ENCODE peak calls at places on chromosome 3, in nine cellular contexts. One of them, this sample, is unnamed. For H3K4me1, the result is how much of the 10 kb centered on the place peaks cover.

GRCh38 chr3:24622138-24622537 is 127.5 kb upstream of the THRB start:
- DNase-seq in Peyer's patch: no peak
- DNase-seq in kidney: no peak
- DNase-seq in uterus: no peak
- DNase-seq in tibial artery: no peak
- DNase-seq in testis: no peak
- DNase-seq in esophagus squamous epithelium: no peak
- DNase-seq in gastrocnemius medialis: no peak
- DNase-seq in neural progenitor cell: no peak
- DNase-seq in this sample: no peak

GRCh38 chr3:12121466-12121865 is 37.2 kb downstream of the TIMP4 start:
- DNase-seq in Peyer's patch: no peak
- DNase-seq in kidney: no peak
- DNase-seq in uterus: no peak
- DNase-seq in tibial artery: no peak
- DNase-seq in testis: no peak
- DNase-seq in esophagus squamous epithelium: no peak
- DNase-seq in gastrocnemius medialis: no peak
- DNase-seq in neural progenitor cell: no peak
- DNase-seq in this sample: no peak

GRCh38 chr3:108527827-108528226 is 17.4 kb upstream of the MYH15 start:
- DNase-seq in Peyer's patch: no peak
- DNase-seq in kidney: no peak
- DNase-seq in uterus: no peak
- DNase-seq in tibial artery: no peak
- DNase-seq in testis: no peak
- DNase-seq in esophagus squamous epithelium: no peak
- DNase-seq in gastrocnemius medialis: no peak
- DNase-seq in neural progenitor cell: no peak
- DNase-seq in this sample: no peak

GRCh38 chr3:116077059-116077458 is 368.2 kb downstream of the LSAMP start:
- DNase-seq in Peyer's patch: no peak
- DNase-seq in kidney: no peak
- DNase-seq in uterus: no peak
- DNase-seq in tibial artery: no peak
- DNase-seq in testis: no peak
- DNase-seq in esophagus squamous epithelium: no peak
- DNase-seq in gastrocnemius medialis: no peak
- DNase-seq in neural progenitor cell: no peak
- DNase-seq in this sample: no peak

GRCh38 chr3:51057111-51057510 is 328.0 kb upstream of the MANF start:
- DNase-seq in Peyer's patch: no peak
- DNase-seq in kidney: no peak
- DNase-seq in uterus: no peak
- DNase-seq in tibial artery: no peak
- DNase-seq in testis: no peak
- DNase-seq in esophagus squamous epithelium: no peak
- DNase-seq in gastrocnemius medialis: no peak
- DNase-seq in neural progenitor cell: no peak
- DNase-seq in this sample: no peak

GRCh38 chr3:13296662-13297061 is 123.5 kb downstream of the NUP210 start:
- DNase-seq in Peyer's patch: no peak
- DNase-seq in kidney: peak
- DNase-seq in uterus: no peak
- DNase-seq in tibial artery: peak
- DNase-seq in testis: no peak
- DNase-seq in esophagus squamous epithelium: no peak
- DNase-seq in gastrocnemius medialis: no peak
- DNase-seq in neural progenitor cell: no peak
- DNase-seq in this sample: no peak

GRCh38 chr3:156808025-156808424 is 18.1 kb upstream of the LEKR1 start:
- DNase-seq in Peyer's patch: no peak
- DNase-seq in kidney: no peak
- DNase-seq in uterus: no peak
- DNase-seq in tibial artery: no peak
- DNase-seq in testis: no peak
- DNase-seq in esophagus squamous epithelium: no peak
- DNase-seq in gastrocnemius medialis: no peak
- DNase-seq in neural progenitor cell: no peak
- DNase-seq in this sample: no peak

GRCh38 chr3:53525765-53526761 is 31.7 kb downstream of the CACNA1D start:
- DNase-seq in Peyer's patch: no peak
- DNase-seq in kidney: no peak
- DNase-seq in uterus: peak
- DNase-seq in tibial artery: no peak
- DNase-seq in testis: peak
- DNase-seq in esophagus squamous epithelium: no peak
- DNase-seq in gastrocnemius medialis: no peak
- DNase-seq in neural progenitor cell: no peak
- DNase-seq in this sample: no peak

GRCh38 chr3:132161608-132162007 is 126.8 kb upstream of the CPNE4 start:
- DNase-seq in Peyer's patch: no peak
- DNase-seq in kidney: no peak
- DNase-seq in uterus: no peak
- DNase-seq in tibial artery: no peak
- DNase-seq in testis: no peak
- DNase-seq in esophagus squamous epithelium: no peak
- DNase-seq in gastrocnemius medialis: no peak
- DNase-seq in neural progenitor cell: peak
- DNase-seq in this sample: no peak

GRCh38 chr3:15754047-15754446 is 43.7 kb downstream of the ANKRD28 start:
- DNase-seq in Peyer's patch: no peak
- DNase-seq in kidney: no peak
- DNase-seq in uterus: no peak
- DNase-seq in tibial artery: no peak
- DNase-seq in testis: no peak
- DNase-seq in esophagus squamous epithelium: no peak
- DNase-seq in gastrocnemius medialis: no peak
- DNase-seq in neural progenitor cell: no peak
- DNase-seq in this sample: no peak

GRCh38 chr3:188241072-188241471 is 87.1 kb downstream of the LPP start:
- DNase-seq in Peyer's patch: no peak
- DNase-seq in kidney: peak
- DNase-seq in uterus: no peak
- DNase-seq in tibial artery: peak
- DNase-seq in testis: peak
- DNase-seq in esophagus squamous epithelium: no peak
- DNase-seq in gastrocnemius medialis: peak
- DNase-seq in neural progenitor cell: no peak
- DNase-seq in this sample: peak

GRCh38 chr3:70824078-70824477 is 511.6 kb upstream of the MDFIC2 start:
- DNase-seq in Peyer's patch: no peak
- DNase-seq in kidney: no peak
- DNase-seq in uterus: no peak
- DNase-seq in tibial artery: no peak
- DNase-seq in testis: no peak
- DNase-seq in esophagus squamous epithelium: no peak
- DNase-seq in gastrocnemius medialis: no peak
- DNase-seq in neural progenitor cell: no peak
- DNase-seq in this sample: peak

GRCh38 chr3:81643721-81644120 is 117.7 kb downstream of the GBE1 start:
- DNase-seq in Peyer's patch: no peak
- DNase-seq in kidney: no peak
- DNase-seq in uterus: no peak
- DNase-seq in tibial artery: no peak
- DNase-seq in testis: peak
- DNase-seq in esophagus squamous epithelium: no peak
- DNase-seq in gastrocnemius medialis: no peak
- DNase-seq in neural progenitor cell: peak
- DNase-seq in this sample: no peak
- TF ChIP-seq CTCF in Peyer's patch: peak
- TF ChIP-seq CTCF in kidney: peak
- TF ChIP-seq CTCF in uterus: no peak
- TF ChIP-seq CTCF in tibial artery: peak
- TF ChIP-seq CTCF in testis: no peak
- TF ChIP-seq CTCF in esophagus squamous epithelium: no peak
- TF ChIP-seq CTCF in gastrocnemius medialis: no peak
- TF ChIP-seq CTCF in neural progenitor cell: peak
- TF ChIP-seq CTCF in this sample: no peak

DNA sequence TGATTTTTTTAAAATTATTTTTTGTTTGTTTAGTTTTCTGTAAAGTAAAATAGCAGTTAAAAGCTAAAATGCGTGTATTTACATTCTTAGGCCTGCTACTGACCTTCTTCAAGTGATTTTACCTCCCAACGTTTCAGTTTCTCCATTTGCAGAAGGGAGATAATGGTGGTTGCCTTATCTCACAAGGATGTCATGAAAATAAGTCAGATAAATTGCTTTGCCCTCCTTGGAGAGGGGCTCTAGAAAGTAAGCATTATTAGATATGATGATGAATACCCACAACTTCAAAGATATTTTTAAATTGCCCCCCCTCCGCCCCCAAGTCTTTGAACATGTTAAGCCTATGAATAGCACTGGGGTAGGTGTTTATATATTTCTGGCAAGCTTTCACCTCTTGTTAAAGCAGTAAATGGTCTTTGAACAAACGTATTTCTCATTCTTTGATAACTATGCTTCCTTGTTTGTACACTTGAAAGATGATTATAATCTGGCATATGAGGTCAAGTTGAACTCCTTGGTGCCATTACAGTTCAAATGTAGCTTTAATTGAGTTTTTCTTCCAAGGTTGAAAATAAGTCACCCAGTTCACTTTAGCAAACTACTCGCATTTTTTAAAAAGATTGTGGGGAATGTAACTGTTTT is 6.4 kb downstream of the TERC start:
- DNase-seq in Peyer's patch: no peak
- DNase-seq in kidney: no peak
- DNase-seq in uterus: no peak
- DNase-seq in tibial artery: no peak
- DNase-seq in testis: no peak
- DNase-seq in esophagus squamous epithelium: no peak
- DNase-seq in gastrocnemius medialis: no peak
- DNase-seq in neural progenitor cell: no peak
- DNase-seq in this sample: no peak
- H3K27ac ChIP-seq in Peyer's patch: no peak
- H3K27ac ChIP-seq in kidney: no peak
- H3K27ac ChIP-seq in uterus: no peak
- H3K27ac ChIP-seq in tibial artery: no peak
- H3K27ac ChIP-seq in testis: no peak
- H3K27ac ChIP-seq in esophagus squamous epithelium: no peak
- H3K27ac ChIP-seq in gastrocnemius medialis: no peak
- H3K27ac ChIP-seq in neural progenitor cell: no peak
- H3K27ac ChIP-seq in this sample: no peak

DNA sequence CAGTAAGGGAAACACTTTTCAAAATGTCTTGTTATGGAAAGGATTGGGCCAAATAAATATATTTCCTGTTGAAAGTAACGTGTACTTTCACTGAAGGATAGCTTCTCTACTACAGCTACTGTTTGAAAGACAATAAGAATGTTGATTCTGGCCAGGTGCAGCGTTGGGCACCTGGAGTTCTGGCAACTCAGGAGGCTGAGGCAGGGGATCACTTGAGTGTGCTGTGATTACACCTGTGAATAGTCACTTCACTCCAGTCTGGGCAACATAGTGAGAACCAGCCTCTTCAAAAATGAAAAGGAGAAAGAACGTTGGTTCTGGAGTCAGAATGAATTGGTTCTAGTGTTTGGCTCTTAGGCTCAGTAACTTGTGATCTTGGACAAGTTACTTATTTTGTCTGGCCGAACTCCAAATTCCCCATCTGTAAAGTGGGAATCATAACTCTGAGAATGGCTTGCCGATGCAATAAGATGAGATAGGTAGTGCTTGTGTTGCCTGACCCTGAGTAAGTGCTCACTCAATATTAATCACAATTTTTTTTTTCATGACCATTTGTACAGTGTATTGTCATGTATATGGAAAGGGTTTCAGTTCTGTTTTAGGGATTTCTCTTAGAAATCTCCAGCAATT is 310.8 kb downstream of the PTPRG start:
- DNase-seq in Peyer's patch: no peak
- DNase-seq in kidney: no peak
- DNase-seq in uterus: no peak
- DNase-seq in tibial artery: no peak
- DNase-seq in testis: no peak
- DNase-seq in esophagus squamous epithelium: no peak
- DNase-seq in gastrocnemius medialis: no peak
- DNase-seq in neural progenitor cell: no peak
- DNase-seq in this sample: no peak
- H3K4me1 ChIP-seq in Peyer's patch: under half
- H3K4me1 ChIP-seq in kidney: under half
- H3K4me1 ChIP-seq in uterus: under half
- H3K4me1 ChIP-seq in tibial artery: under half
- H3K4me1 ChIP-seq in testis: under half
- H3K4me1 ChIP-seq in esophagus squamous epithelium: under half
- H3K4me1 ChIP-seq in gastrocnemius medialis: under half
- H3K4me1 ChIP-seq in neural progenitor cell: half or more
- H3K4me1 ChIP-seq in this sample: half or more

DNA sequence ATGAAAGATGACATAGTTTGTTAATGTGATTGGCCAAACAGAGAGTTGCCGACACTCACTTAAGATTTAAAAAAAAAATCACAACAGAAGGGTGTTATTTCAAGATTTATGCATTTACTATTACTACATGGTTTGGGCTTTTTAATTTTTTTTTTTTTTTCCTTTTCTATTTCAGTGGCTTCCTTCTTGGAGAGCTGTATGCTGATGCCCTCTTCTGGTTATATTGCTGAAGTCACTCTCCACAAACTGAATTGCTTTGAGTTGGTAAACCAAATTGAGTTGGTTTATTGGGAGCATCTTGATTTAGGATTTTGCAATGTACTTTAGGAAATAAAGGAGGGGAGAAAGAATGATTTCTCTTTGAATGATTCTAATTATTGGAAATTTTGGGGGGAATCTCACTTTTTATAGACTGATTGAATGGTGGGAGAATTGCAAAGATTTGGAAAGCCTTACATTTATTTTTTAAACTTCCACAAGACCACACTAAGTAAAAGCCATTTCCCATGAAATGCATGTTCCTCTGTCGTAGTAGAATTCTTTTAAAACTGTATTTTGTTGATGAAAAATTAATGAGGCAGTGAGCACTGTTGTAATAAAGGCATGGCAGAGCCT is 186.6 kb upstream of the FEZF2 start:
- DNase-seq in Peyer's patch: no peak
- DNase-seq in kidney: no peak
- DNase-seq in uterus: no peak
- DNase-seq in tibial artery: no peak
- DNase-seq in testis: no peak
- DNase-seq in esophagus squamous epithelium: no peak
- DNase-seq in gastrocnemius medialis: no peak
- DNase-seq in neural progenitor cell: peak
- DNase-seq in this sample: no peak
- TF ChIP-seq CTCF in Peyer's patch: peak
- TF ChIP-seq CTCF in kidney: peak
- TF ChIP-seq CTCF in uterus: no peak
- TF ChIP-seq CTCF in tibial artery: peak
- TF ChIP-seq CTCF in testis: peak
- TF ChIP-seq CTCF in esophagus squamous epithelium: peak
- TF ChIP-seq CTCF in gastrocnemius medialis: no peak
- TF ChIP-seq CTCF in neural progenitor cell: peak
- TF ChIP-seq CTCF in this sample: peak

GRCh38 chr3:20042331-20042730 is 2.1 kb downstream of the KAT2B start:
- DNase-seq in Peyer's patch: no peak
- DNase-seq in kidney: no peak
- DNase-seq in uterus: no peak
- DNase-seq in tibial artery: no peak
- DNase-seq in testis: no peak
- DNase-seq in esophagus squamous epithelium: no peak
- DNase-seq in gastrocnemius medialis: no peak
- DNase-seq in neural progenitor cell: no peak
- DNase-seq in this sample: no peak
- H3K27ac ChIP-seq in Peyer's patch: peak
- H3K27ac ChIP-seq in kidney: peak
- H3K27ac ChIP-seq in uterus: peak
- H3K27ac ChIP-seq in tibial artery: peak
- H3K27ac ChIP-seq in testis: no peak
- H3K27ac ChIP-seq in esophagus squamous epithelium: peak
- H3K27ac ChIP-seq in gastrocnemius medialis: peak
- H3K27ac ChIP-seq in neural progenitor cell: no peak
- H3K27ac ChIP-seq in this sample: peak

GRCh38 chr3:172175254-172175599 is 135.8 kb downstream of the FNDC3B start:
- DNase-seq in Peyer's patch: no peak
- DNase-seq in kidney: no peak
- DNase-seq in uterus: no peak
- DNase-seq in tibial artery: no peak
- DNase-seq in testis: no peak
- DNase-seq in esophagus squamous epithelium: no peak
- DNase-seq in gastrocnemius medialis: no peak
- DNase-seq in neural progenitor cell: no peak
- DNase-seq in this sample: no peak
- H3K4me1 ChIP-seq in Peyer's patch: under half
- H3K4me1 ChIP-seq in kidney: under half
- H3K4me1 ChIP-seq in uterus: under half
- H3K4me1 ChIP-seq in tibial artery: half or more
- H3K4me1 ChIP-seq in testis: under half
- H3K4me1 ChIP-seq in esophagus squamous epithelium: under half
- H3K4me1 ChIP-seq in gastrocnemius medialis: half or more
- H3K4me1 ChIP-seq in neural progenitor cell: under half
- H3K4me1 ChIP-seq in this sample: half or more